ENCODE peak calls at places on chromosomes 12 and 14, in five cellular contexts. One of them, this sample, is unnamed.

GRCh38 chr12:108257610-108258106 is 81.5 kb downstream of the CMKLR1 start:
- DNase-seq in GM12878: no peak
- DNase-seq in HepG2: no peak
- DNase-seq in transverse colon: no peak
- DNase-seq in suprapubic skin: no peak
- DNase-seq in this sample: no peak

GRCh38 chr14:71492346-71492745 is 439.9 kb upstream of the RGS6 start:
- DNase-seq in transverse colon: no peak
- DNase-seq in HepG2: no peak
- DNase-seq in GM12878: no peak
- DNase-seq in suprapubic skin: no peak
- DNase-seq in this sample: no peak

GRCh38 chr12:52246720-52247621 is 13.9 kb downstream of the KRT7 start:
- DNase-seq in GM12878: no peak
- DNase-seq in HepG2: peak
- DNase-seq in suprapubic skin: no peak
- DNase-seq in transverse colon: no peak
- DNase-seq in this sample: peak

GRCh38 chr12:111445311-111446043 is 39.8 kb downstream of the SH2B3 start:
- DNase-seq in HepG2: no peak
- DNase-seq in transverse colon: no peak
- DNase-seq in GM12878: no peak
- DNase-seq in suprapubic skin: peak
- DNase-seq in this sample: no peak

GRCh38 chr12:102053062-102053349 is 8.8 kb downstream of the WASHC3 start:
- DNase-seq in suprapubic skin: no peak
- DNase-seq in transverse colon: no peak
- DNase-seq in HepG2: no peak
- DNase-seq in GM12878: no peak
- DNase-seq in this sample: no peak

GRCh38 chr12:131753041-131753440 is 42.2 kb downstream of the SFSWAP start:
- DNase-seq in GM12878: no peak
- DNase-seq in suprapubic skin: peak
- DNase-seq in HepG2: no peak
- DNase-seq in transverse colon: no peak
- DNase-seq in this sample: no peak

GRCh38 chr12:92444763-92445162 is 258.0 kb upstream of the PLEKHG7 start:
- DNase-seq in suprapubic skin: no peak
- DNase-seq in GM12878: no peak
- DNase-seq in HepG2: no peak
- DNase-seq in transverse colon: peak
- DNase-seq in this sample: no peak

GRCh38 chr12:109768901-109769670 is 55.5 kb downstream of the FAM222A start:
- DNase-seq in transverse colon: no peak
- DNase-seq in HepG2: no peak
- DNase-seq in suprapubic skin: peak
- DNase-seq in GM12878: no peak
- DNase-seq in this sample: peak

GRCh38 chr14:101739446-101740141 is 21.9 kb upstream of the PPP2R5C start:
- DNase-seq in GM12878: no peak
- DNase-seq in transverse colon: no peak
- DNase-seq in suprapubic skin: peak
- DNase-seq in HepG2: no peak
- DNase-seq in this sample: no peak

GRCh38 chr12:75662501-75663159 is 151.2 kb upstream of the KRR1 start:
- DNase-seq in GM12878: no peak
- DNase-seq in suprapubic skin: no peak
- DNase-seq in transverse colon: no peak
- DNase-seq in HepG2: no peak
- DNase-seq in this sample: no peak

GRCh38 chr12:48165089-48166031 is 8.0 kb upstream of the ASB8 start:
- DNase-seq in HepG2: peak
- DNase-seq in suprapubic skin: no peak
- DNase-seq in GM12878: peak
- DNase-seq in transverse colon: no peak
- DNase-seq in this sample: no peak

GRCh38 chr14:31205681-31206535 is 1.7 kb downstream of the HECTD1 start:
- DNase-seq in suprapubic skin: no peak
- DNase-seq in HepG2: peak
- DNase-seq in GM12878: no peak
- DNase-seq in transverse colon: no peak
- DNase-seq in this sample: no peak

GRCh38 chr12:71636704-71637115 is 26.9 kb downstream of the ZFC3H1 start:
- DNase-seq in GM12878: peak
- DNase-seq in suprapubic skin: no peak
- DNase-seq in transverse colon: no peak
- DNase-seq in HepG2: peak
- DNase-seq in this sample: no peak

GRCh38 chr12:19520646-19521045 is 81.4 kb downstream of the AEBP2 start:
- DNase-seq in GM12878: no peak
- DNase-seq in transverse colon: no peak
- DNase-seq in HepG2: peak
- DNase-seq in suprapubic skin: no peak
- DNase-seq in this sample: no peak

GRCh38 chr14:55583942-55584468 is 4.0 kb downstream of the KTN1 start:
- DNase-seq in GM12878: no peak
- DNase-seq in transverse colon: no peak
- DNase-seq in suprapubic skin: no peak
- DNase-seq in HepG2: peak
- DNase-seq in this sample: no peak

GRCh38 chr12:130981947-130982346 is 28.2 kb downstream of the ADGRD1 start:
- DNase-seq in GM12878: no peak
- DNase-seq in HepG2: no peak
- DNase-seq in transverse colon: no peak
- DNase-seq in suprapubic skin: peak
- DNase-seq in this sample: no peak

GRCh38 chr14:68110989-68111704 is 291.6 kb downstream of the RAD51B start:
- DNase-seq in GM12878: peak
- DNase-seq in HepG2: no peak
- DNase-seq in transverse colon: no peak
- DNase-seq in suprapubic skin: no peak
- DNase-seq in this sample: no peak

GRCh38 chr12:110301065-110301806 is 20.2 kb downstream of the ATP2A2 start:
- DNase-seq in suprapubic skin: no peak
- DNase-seq in HepG2: no peak
- DNase-seq in GM12878: no peak
- DNase-seq in transverse colon: no peak
- DNase-seq in this sample: no peak

GRCh38 chr12:116959845-116960514 is 49.2 kb downstream of the FBXW8 start:
- DNase-seq in suprapubic skin: no peak
- DNase-seq in transverse colon: no peak
- DNase-seq in GM12878: peak
- DNase-seq in HepG2: no peak
- DNase-seq in this sample: no peak

GRCh38 chr14:68694516-68695235 is 98.2 kb downstream of the ZFP36L1 start:
- DNase-seq in suprapubic skin: peak
- DNase-seq in GM12878: no peak
- DNase-seq in HepG2: no peak
- DNase-seq in transverse colon: no peak
- DNase-seq in this sample: no peak

GRCh38 chr12:14957769-14958168 is 3.6 kb downstream of the ARHGDIB start:
- DNase-seq in transverse colon: peak
- DNase-seq in GM12878: no peak
- DNase-seq in HepG2: no peak
- DNase-seq in suprapubic skin: no peak
- DNase-seq in this sample: no peak

GRCh38 chr12:75814856-75815754 is 216.5 kb downstream of the PHLDA1 start:
- DNase-seq in suprapubic skin: no peak
- DNase-seq in transverse colon: no peak
- DNase-seq in GM12878: no peak
- DNase-seq in HepG2: no peak
- DNase-seq in this sample: no peak

GRCh38 chr14:21924479-21924878 is 250.9 kb upstream of the OR4E1 start:
- DNase-seq in HepG2: no peak
- DNase-seq in suprapubic skin: no peak
- DNase-seq in transverse colon: peak
- DNase-seq in GM12878: peak
- DNase-seq in this sample: no peak

GRCh38 chr12:27940756-27941402 is 31.7 kb downstream of the PTHLH start:
- DNase-seq in suprapubic skin: peak
- DNase-seq in HepG2: peak
- DNase-seq in transverse colon: peak
- DNase-seq in GM12878: peak
- DNase-seq in this sample: peak
- TF ChIP-seq POLR2AphosphoS5 in suprapubic skin: no peak
- TF ChIP-seq POLR2AphosphoS5 in HepG2: no peak
- TF ChIP-seq POLR2AphosphoS5 in transverse colon: no peak
- TF ChIP-seq POLR2AphosphoS5 in GM12878: no peak
- TF ChIP-seq POLR2AphosphoS5 in this sample: no peak

GRCh38 chr14:49636866-49637265 is 1.8 kb upstream of the DNAAF2 start:
- DNase-seq in transverse colon: no peak
- DNase-seq in HepG2: no peak
- DNase-seq in suprapubic skin: no peak
- DNase-seq in GM12878: no peak
- DNase-seq in this sample: no peak
- H3K4me3 ChIP-seq in transverse colon: no peak
- H3K4me3 ChIP-seq in HepG2: no peak
- H3K4me3 ChIP-seq in suprapubic skin: no peak
- H3K4me3 ChIP-seq in GM12878: peak
- H3K4me3 ChIP-seq in this sample: no peak

GRCh38 chr14:23136566-23137133 is 17.6 kb upstream of the CEBPE start:
- DNase-seq in HepG2: no peak
- DNase-seq in suprapubic skin: no peak
- DNase-seq in transverse colon: no peak
- DNase-seq in GM12878: no peak
- DNase-seq in this sample: no peak

GRCh38 chr14:23140389-23140788 is 21.3 kb upstream of the CEBPE start:
- DNase-seq in HepG2: no peak
- DNase-seq in suprapubic skin: no peak
- DNase-seq in transverse colon: no peak
- DNase-seq in GM12878: no peak
- DNase-seq in this sample: no peak

GRCh38 chr14:23138173-23138535 is 19.1 kb upstream of the CEBPE start:
- DNase-seq in HepG2: no peak
- DNase-seq in transverse colon: no peak
- DNase-seq in GM12878: no peak
- DNase-seq in suprapubic skin: no peak
- DNase-seq in this sample: no peak

GRCh38 chr14:23139874-23140273 is 20.8 kb upstream of the CEBPE start:
- DNase-seq in suprapubic skin: no peak
- DNase-seq in GM12878: no peak
- DNase-seq in transverse colon: no peak
- DNase-seq in HepG2: no peak
- DNase-seq in this sample: no peak

DNA sequence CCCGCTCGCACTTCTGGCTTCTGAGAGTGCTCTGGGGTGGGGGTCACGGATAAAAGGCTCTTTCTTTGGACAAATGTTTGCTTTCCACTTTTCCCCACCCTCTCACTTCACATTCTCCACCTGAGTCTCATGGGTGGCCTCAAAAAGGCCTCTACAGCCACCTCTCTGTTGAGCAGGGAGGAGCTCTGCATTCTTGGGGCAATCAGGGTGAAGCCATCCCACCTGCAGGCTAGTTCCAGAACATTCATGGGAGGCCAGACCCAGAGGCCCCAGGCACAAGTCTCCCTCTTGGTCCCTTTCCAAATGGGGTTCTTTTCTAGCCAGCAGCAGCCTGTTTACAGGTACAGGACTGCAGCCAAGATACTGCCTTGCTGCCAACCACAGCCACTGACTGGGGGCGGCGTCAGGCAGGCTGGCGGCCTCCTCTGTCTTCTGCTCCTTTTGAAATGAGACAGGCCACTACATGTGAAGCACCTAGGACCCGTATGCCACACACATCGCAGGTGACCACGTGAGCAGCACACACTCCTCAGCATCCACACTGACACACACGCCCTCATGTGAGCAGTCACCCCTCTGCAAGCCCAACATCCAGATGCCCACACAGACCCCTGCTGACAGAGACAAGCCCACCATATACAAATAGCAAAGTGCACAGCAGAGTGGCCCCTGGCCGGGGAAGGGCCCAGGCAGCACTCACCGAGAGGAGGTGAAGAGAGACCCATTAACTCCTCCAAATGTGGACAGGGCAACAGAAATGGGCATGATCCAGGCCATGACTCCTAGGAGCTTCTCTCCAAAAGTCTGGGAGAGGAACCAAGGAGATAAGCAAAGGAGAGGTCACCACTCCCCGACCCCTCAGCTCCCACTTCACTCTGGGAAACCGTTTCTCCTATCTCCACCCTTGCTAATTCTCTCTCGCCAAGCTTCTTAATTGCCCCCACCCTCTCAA is 18.4 kb upstream of the CEBPE start:
- DNase-seq in transverse colon: no peak
- DNase-seq in GM12878: no peak
- DNase-seq in suprapubic skin: no peak
- DNase-seq in HepG2: no peak
- DNase-seq in this sample: peak
- TF ChIP-seq POLR2A in transverse colon: no peak
- TF ChIP-seq POLR2A in GM12878: no peak
- TF ChIP-seq POLR2A in suprapubic skin: no peak
- TF ChIP-seq POLR2A in HepG2: no peak
- TF ChIP-seq POLR2A in this sample: no peak

GRCh38 chr12:57816855-57817151 is 1.7 kb downstream of the AVIL start:
- DNase-seq in transverse colon: peak
- DNase-seq in GM12878: no peak
- DNase-seq in suprapubic skin: no peak
- DNase-seq in HepG2: no peak
- DNase-seq in this sample: no peak

GRCh38 chr12:57815177-57816000 is 3.1 kb downstream of the AVIL start:
- DNase-seq in suprapubic skin: no peak
- DNase-seq in transverse colon: no peak
- DNase-seq in HepG2: peak
- DNase-seq in GM12878: no peak
- DNase-seq in this sample: no peak

GRCh38 chr12:57816001-57816854 is 2.3 kb downstream of the AVIL start:
- DNase-seq in GM12878: no peak
- DNase-seq in transverse colon: no peak
- DNase-seq in suprapubic skin: no peak
- DNase-seq in HepG2: no peak
- DNase-seq in this sample: no peak

GRCh38 chr12:57813111-57813970 is 5.2 kb downstream of the AVIL start:
- DNase-seq in HepG2: no peak
- DNase-seq in transverse colon: no peak
- DNase-seq in suprapubic skin: no peak
- DNase-seq in GM12878: no peak
- DNase-seq in this sample: no peak

DNA sequence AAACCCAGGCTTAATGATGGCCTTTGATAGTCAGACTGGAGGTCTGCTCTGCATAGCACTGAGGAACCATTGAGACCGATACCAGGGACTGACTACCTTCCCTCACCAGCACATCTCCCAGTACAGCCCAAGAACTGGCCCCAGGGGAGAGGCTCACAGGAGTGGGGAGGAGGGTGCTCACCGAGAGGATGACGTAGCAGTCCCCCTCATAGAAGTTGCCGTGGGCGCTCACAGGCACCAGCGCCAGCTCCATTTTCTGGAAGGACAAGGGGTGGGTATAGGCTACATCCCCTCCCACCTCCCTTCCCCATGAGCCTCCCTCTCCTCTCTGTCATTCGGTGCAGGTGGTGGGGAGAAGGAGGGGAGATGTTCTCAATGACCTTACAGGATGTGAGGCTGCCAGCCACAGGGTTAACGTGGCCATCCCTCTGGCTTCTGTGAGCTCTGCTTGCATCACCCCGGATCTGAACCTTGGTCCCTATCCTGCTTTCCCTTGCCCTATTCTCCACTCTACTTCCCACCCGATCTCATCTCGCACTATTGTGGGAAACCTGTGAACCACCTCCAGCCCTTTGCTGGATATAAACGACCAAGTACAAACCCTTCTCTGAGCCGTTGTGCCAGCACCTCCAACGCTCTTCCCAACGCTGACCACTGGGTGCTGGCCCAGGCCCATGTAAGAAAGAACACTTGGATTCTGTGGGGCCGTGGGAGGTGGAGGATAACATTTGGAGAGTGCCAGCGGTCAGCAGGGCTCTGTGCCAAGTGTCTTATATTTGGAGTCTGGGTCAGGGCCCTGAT is 4.4 kb downstream of the AVIL start:
- DNase-seq in suprapubic skin: no peak
- DNase-seq in HepG2: peak
- DNase-seq in transverse colon: no peak
- DNase-seq in GM12878: no peak
- DNase-seq in this sample: no peak
- TF ChIP-seq POLR2AphosphoS5 in suprapubic skin: no peak
- TF ChIP-seq POLR2AphosphoS5 in HepG2: peak
- TF ChIP-seq POLR2AphosphoS5 in transverse colon: no peak
- TF ChIP-seq POLR2AphosphoS5 in GM12878: no peak
- TF ChIP-seq POLR2AphosphoS5 in this sample: no peak